ENCODE peak calls at places on chromosomes 11 and 22, in seven cellular contexts. B is H9, Y is IMR-90, T is mesendoderm, J is neuronal stem cell, M is mesenchymal stem cell, K is H1. Z is an unnamed sample.

GRCh38 chr11:128814856-128815705 is 52.0 kb downstream of the KCNJ1 start:
- DNase-seq in K (peak), Y (peak), M (peak), B (peak), T (peak), J (peak), Z (peak)

GRCh38 chr22:43884600-43885318 is 7.1 kb downstream of the PNPLA5 start:
- DNase-seq in M (peak), B (peak), Y (peak), K (no peak), T (peak), J (peak), Z (peak)

GRCh38 chr22:21642584-21643448 is 714 bp downstream of the SDF2L1 start:
- DNase-seq in Y (peak), K (no peak), T (peak), M (peak), B (peak), J (no peak), Z (peak)

GRCh38 chr11:110148775-110149744 is 55.9 kb downstream of the ZC3H12C start:
- DNase-seq in B (no peak), T (peak), K (no peak), Y (peak), J (no peak), M (peak), Z (peak)

GRCh38 chr11:373716-374551 is 4.6 kb downstream of the B4GALNT4 start:
- DNase-seq in B (no peak), J (no peak), Y (no peak), T (no peak), K (no peak), M (no peak), Z (no peak)

GRCh38 chr11:124793466-124794278 is 6.5 kb downstream of the MSANTD2 start:
- DNase-seq in J (peak), B (no peak), Y (peak), M (peak), T (peak), K (no peak), Z (peak)

GRCh38 chr11:114359342-114359741 is 41.0 kb downstream of the C11orf71 start:
- DNase-seq in B (no peak), T (no peak), M (no peak), K (no peak), Y (peak), J (no peak), Z (no peak)

GRCh38 chr22:20319041-20319744 is 667 bp downstream of the DGCR6L start:
- DNase-seq in J (no peak), M (peak), Y (no peak), T (peak), K (no peak), B (peak), Z (peak)

GRCh38 chr11:23897453-23898289 is 599.2 kb upstream of the LUZP2 start:
- DNase-seq in Y (peak), B (no peak), J (no peak), K (no peak), T (no peak), M (peak), Z (peak)

GRCh38 chr11:74736031-74736430 is 4.8 kb upstream of the CHRDL2 start:
- DNase-seq in T (no peak), M (no peak), J (no peak), B (no peak), K (no peak), Y (no peak), Z (no peak)

GRCh38 chr11:86513746-86514373 is 139.2 kb downstream of the CCDC81 start:
- DNase-seq in B (no peak), M (no peak), K (no peak), J (no peak), Y (no peak), T (peak), Z (peak)

GRCh38 chr11:83694191-83694905 is 408.2 kb upstream of the CCDC90B start:
- DNase-seq in Y (no peak), B (no peak), K (no peak), J (no peak), M (no peak), T (no peak), Z (no peak)

GRCh38 chr11:19577849-19578619 is 134.6 kb upstream of the NAV2 start:
- DNase-seq in J (no peak), B (no peak), T (no peak), Y (peak), M (peak), K (no peak), Z (no peak)

GRCh38 chr11:110182886-110183285 is 89.7 kb downstream of the ZC3H12C start:
- DNase-seq in T (no peak), J (no peak), K (no peak), B (no peak), M (peak), Y (peak), Z (peak)

GRCh38 chr11:77560605-77561004 is 29.1 kb upstream of the AQP11 start:
- DNase-seq in B (no peak), K (no peak), T (peak), Y (peak), M (peak), J (no peak), Z (peak)
- H3K4ac ChIP-seq in B (no peak), K (no peak), T (no peak), Y (peak), M (no peak), J (no peak), Z (no peak)

GRCh38 chr22:39182478-39183030 is 30.1 kb upstream of the CBX7 start:
- DNase-seq in J (no peak), M (peak), B (no peak), Y (no peak), K (no peak), T (no peak), Z (no peak)
- H3K23ac ChIP-seq in J (no peak), M (no peak), B (no peak), Y (no peak), K (no peak), T (no peak), Z (no peak)

GRCh38 chr22:47452184-47452583 is 689.7 kb downstream of the TBC1D22A start:
- DNase-seq in K (no peak), J (no peak), B (no peak), Y (no peak), M (no peak), T (peak), Z (no peak)
- H3K4ac ChIP-seq in K (no peak), J (no peak), B (no peak), Y (no peak), M (no peak), T (no peak), Z (no peak)

GRCh38 chr22:35498446-35498845 is 42.2 kb upstream of the RASD2 start:
- DNase-seq in T (no peak), B (no peak), J (no peak), M (no peak), Y (no peak), K (no peak), Z (no peak)
- H3K23ac ChIP-seq in T (no peak), B (no peak), J (no peak), M (no peak), Y (no peak), K (no peak), Z (no peak)

GRCh38 chr11:70675697-70676374 is 277.5 kb downstream of the CTTN start:
- DNase-seq in M (peak), K (no peak), B (no peak), Y (no peak), J (no peak), T (no peak), Z (no peak)

GRCh38 chr11:70677232-70677916 is 279.0 kb downstream of the CTTN start:
- DNase-seq in K (no peak), B (no peak), Y (no peak), J (no peak), T (no peak), M (no peak), Z (no peak)

GRCh38 chr11:70680781-70681281 is 282.5 kb downstream of the CTTN start:
- DNase-seq in Y (no peak), K (no peak), J (no peak), M (no peak), T (no peak), B (no peak), Z (no peak)

GRCh38 chr11:70682056-70682455 is 283.7 kb downstream of the CTTN start:
- DNase-seq in B (no peak), J (no peak), Y (no peak), M (no peak), T (no peak), K (no peak), Z (no peak)

DNA sequence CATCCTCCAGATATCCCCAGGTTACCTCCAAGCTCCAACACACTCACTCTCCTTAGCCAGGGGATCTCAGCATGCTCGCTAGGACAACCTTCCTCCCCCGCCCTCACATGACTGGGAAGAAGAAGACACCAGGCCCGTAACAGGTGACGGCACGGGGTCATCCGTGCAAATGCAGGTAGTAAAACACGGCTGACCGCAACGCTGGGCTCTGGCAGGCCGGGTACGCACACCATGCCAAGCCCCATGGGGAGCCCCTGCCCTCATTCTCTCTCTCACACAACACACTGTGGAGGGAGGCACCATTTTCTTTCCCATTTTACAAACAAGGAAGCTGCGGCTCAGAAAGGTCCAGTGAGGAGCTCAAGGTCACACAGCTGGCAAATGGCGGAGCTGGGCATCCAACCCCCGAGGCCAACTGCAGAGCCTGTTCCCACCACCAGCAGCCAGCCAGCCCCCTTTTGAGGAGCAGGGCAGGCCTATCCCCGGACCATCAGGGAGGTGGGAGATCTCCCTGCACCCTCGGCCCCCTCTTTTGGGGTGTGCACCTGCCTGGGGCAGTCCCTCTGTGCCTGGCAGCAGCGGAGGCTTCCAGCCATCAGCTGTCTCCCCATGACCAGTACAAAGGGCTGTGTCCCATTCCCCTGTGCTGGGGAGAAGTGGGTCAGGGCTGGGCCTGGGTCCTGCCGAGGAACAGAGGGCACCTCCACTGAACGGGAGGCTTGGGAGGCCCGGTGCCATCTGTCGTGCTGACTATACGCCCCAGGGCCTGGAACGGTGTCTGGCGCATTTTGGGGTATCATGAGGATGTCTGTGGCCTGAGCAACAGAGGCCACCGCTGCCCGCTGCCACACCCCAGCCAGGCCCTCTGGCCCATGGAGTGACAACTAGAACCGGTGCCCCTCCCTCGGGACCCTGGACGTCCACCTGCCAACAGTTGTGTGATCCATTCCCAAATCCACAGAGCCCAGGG is 280.9 kb downstream of the CTTN start:
- DNase-seq in M (no peak), Y (no peak), B (no peak), J (no peak), T (no peak), K (no peak), Z (no peak)
- H3K4ac ChIP-seq in M (no peak), Y (no peak), B (no peak), J (no peak), T (no peak), K (no peak), Z (no peak)

Z was measured in trophoblast cell.